ENCODE peak calls at places on chromosomes 12 and 14, in seven cellular contexts. X, M, P, Z, R, Y and V are unnamed samples.

GRCh38 chr12:26054383-26054782 is 70.5 kb downstream of the BHLHE41 start:
- DNase-seq in M (no peak), X (no peak), P (no peak), R (no peak), Y (no peak), Z (no peak), V (no peak)

GRCh38 chr12:53995311-53996187 is 4.4 kb upstream of the HOXC9 start:
- DNase-seq in Y (no peak), X (no peak), R (no peak), M (peak; percentile 51), Z (peak; percentile 76), P (no peak), V (no peak)

GRCh38 chr14:54420478-54421116 is 20.6 kb downstream of the CNIH1 start:
- DNase-seq in P (no peak), M (peak; percentile 67), Y (no peak), Z (peak; percentile 59), X (no peak), R (no peak), V (peak; percentile 37)

GRCh38 chr12:57175428-57176138 is 28.2 kb upstream of the LRP1-AS start:
- DNase-seq in Y (peak; percentile 33), X (peak; percentile 88), R (peak; percentile 49), P (peak; percentile 2), M (peak; percentile 85), Z (peak; percentile 95), V (peak; percentile 79)

GRCh38 chr14:104577457-104578301 is 1.9 kb upstream of the C14orf180 start:
- DNase-seq in R (no peak), M (no peak), Z (no peak), Y (no peak), X (no peak), P (no peak), V (no peak)

GRCh38 chr14:77026166-77026929 is 2.2 kb downstream of the IRF2BPL start:
- DNase-seq in P (no peak), M (no peak), R (no peak), Y (no peak), X (no peak), Z (no peak), V (no peak)

GRCh38 chr14:26598081-26598671 is 343 bp upstream of the NOVA1 start:
- DNase-seq in Y (no peak), Z (peak; percentile 95), M (peak; percentile 94), R (peak; percentile 95), P (peak; percentile 61), X (peak; percentile 54), V (peak; percentile 92)

GRCh38 chr14:102924632-102925588 is 2.4 kb downstream of the AMN start:
- DNase-seq in X (no peak), R (no peak), M (no peak), Z (no peak), P (no peak), Y (no peak), V (no peak)

GRCh38 chr12:116878567-116879508 is 2.4 kb downstream of the HRK start:
- DNase-seq in X (no peak), P (no peak), M (no peak), Y (no peak), R (no peak), Z (peak; percentile 49), V (no peak)

GRCh38 chr14:81246561-81247270 is 26.0 kb upstream of the GTF2A1 start:
- DNase-seq in P (no peak), M (no peak), R (no peak), Y (no peak), X (no peak), Z (no peak), V (peak; percentile 95)

GRCh38 chr12:96190403-96191170 is 3.6 kb upstream of the ELK3 start:
- DNase-seq in P (no peak), R (no peak), Y (no peak), X (no peak), Z (no peak), M (peak; percentile 81), V (no peak)